ENCODE peak calls at places on chromosomes 13 and 19, in four cellular contexts. A is heart left ventricle, H is lung, N is fibroblast of lung. D is an unnamed sample. For H3K27me3, the result is how much of the 10 kb centered on the place peaks cover.

GRCh38 chr13:76758257-76758656 is 127.9 kb downstream of the KCTD12 start:
- DNase-seq in N (no peak), A (no peak), H (no peak), D (no peak)

GRCh38 chr13:114115796-114116195 is 16.6 kb downstream of the RASA3 start:
- DNase-seq in H (no peak), A (no peak), N (no peak), D (no peak)

GRCh38 chr13:37652596-37652995 is 54.0 kb upstream of the POSTN start:
- DNase-seq in N (peak), H (no peak), A (no peak), D (no peak)

GRCh38 chr19:41994521-41994971 is 516 bp upstream of the ATP1A3 start:
- DNase-seq in H (no peak), N (no peak), A (no peak), D (no peak)

GRCh38 chr13:114109646-114110045 is 22.8 kb downstream of the RASA3 start:
- DNase-seq in H (no peak), A (peak), N (no peak), D (no peak)

GRCh38 chr13:41388143-41388881 is 69.0 kb upstream of the RGCC start:
- DNase-seq in H (no peak), A (no peak), N (no peak), D (no peak)

GRCh38 chr19:35774274-35775045 is 904 bp upstream of the ARHGAP33 start:
- DNase-seq in A (no peak), H (no peak), N (no peak), D (no peak)

GRCh38 chr19:47445937-47446402 is 25.7 kb downstream of the SLC8A2 start:
- DNase-seq in A (peak), N (no peak), H (peak), D (peak)

GRCh38 chr13:93338906-93339305 is 112.3 kb downstream of the GPC6 start:
- DNase-seq in A (no peak), H (no peak), N (peak), D (no peak)

GRCh38 chr13:86476656-86477055 is 677.4 kb upstream of the SLITRK6 start:
- DNase-seq in A (no peak), N (no peak), H (no peak), D (no peak)

GRCh38 chr19:1412323-1412923 is 5.0 kb downstream of the DAZAP1 start:
- DNase-seq in A (no peak), H (no peak), N (no peak), D (no peak)

GRCh38 chr13:99654076-99654475 is 152.8 kb downstream of the TM9SF2 start:
- DNase-seq in A (no peak), H (no peak), N (no peak), D (no peak)
- H3K4me3 ChIP-seq in A (no peak), H (no peak), N (no peak), D (no peak)

GRCh38 chr19:45757696-45758095 is 11.4 kb downstream of the SIX5 start:
- DNase-seq in H (no peak), A (no peak), N (no peak), D (no peak)

GRCh38 chr19:45752639-45753038 is 16.4 kb downstream of the SIX5 start:
- DNase-seq in H (no peak), N (no peak), A (peak), D (no peak)

GRCh38 chr19:45754323-45754722 is 14.7 kb downstream of the SIX5 start:
- DNase-seq in N (no peak), H (no peak), A (peak), D (no peak)

GRCh38 chr19:45758921-45759320 is 10.1 kb downstream of the SIX5 start:
- DNase-seq in H (no peak), N (no peak), A (no peak), D (no peak)

DNA sequence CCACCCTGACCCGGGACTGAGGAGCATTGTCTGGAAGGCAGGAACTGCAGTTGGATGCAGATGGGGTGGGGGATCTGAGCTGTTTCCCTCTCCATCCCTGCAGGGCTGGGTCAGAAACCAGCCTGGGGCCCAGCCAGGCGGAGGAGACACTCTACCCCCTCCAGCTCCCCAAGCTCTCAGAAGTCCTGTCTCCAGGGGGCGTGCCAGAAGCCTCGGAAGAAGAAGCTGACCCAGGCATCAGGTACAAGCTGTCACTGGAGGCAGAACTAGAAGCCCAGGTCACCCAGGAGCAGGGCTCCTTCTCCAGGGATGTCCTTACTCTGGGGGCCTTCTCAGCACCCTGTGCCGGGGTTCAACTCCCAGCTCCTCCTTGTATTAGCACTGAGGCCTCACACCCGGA is 15.5 kb downstream of the SIX5 start:
- DNase-seq in A (peak), N (no peak), H (no peak), D (no peak)
- TF ChIP-seq CTCF in A (no peak), N (no peak), H (no peak), D (no peak)

DNA sequence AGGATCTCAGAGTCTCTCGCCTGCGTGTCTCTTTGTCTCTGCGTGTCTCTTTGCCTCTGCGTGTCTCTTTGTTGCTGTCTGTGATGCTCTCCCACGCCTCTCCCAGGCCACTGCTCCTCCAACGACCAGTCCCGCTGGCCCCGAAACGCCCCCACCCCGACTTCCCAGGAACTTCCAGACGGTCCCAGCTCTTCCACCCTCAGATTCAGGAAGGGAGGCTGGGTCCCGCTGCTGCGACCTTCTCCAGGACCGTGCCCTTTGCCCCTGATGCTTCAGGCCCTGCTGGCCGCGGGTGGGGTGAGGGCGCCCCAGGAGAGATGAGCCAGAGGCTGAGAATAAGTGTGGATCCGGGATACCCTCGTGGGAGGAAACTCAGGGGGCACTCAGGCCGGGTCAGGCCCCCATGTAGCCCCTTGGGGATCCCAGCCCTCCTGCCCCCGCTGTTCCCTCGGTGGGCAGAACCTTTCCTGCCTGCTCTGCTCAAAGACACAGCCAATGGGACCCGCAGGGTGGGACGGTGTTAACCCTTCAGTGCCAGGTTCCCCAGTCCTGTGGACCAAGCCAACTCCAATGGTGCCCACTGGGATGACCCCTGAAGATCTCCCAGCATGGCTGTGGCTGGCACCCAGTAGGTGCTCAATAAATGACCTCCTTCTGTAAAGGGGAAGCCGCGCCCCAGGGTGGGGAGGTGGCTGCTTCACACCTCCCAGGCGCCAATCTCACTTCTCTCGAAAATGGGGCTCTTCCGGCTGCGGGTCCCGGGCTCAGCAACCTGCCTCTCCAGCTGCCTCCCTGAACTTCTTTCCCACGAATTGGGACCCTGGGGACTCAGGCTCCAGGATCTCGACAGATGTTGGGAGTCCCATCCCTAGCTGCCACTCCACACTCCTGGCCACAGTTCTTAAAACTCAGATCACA is 1.5 kb upstream of the S1PR5 start:
- DNase-seq in N (no peak), A (no peak), H (no peak), D (peak)
- H3K27me3 ChIP-seq in N (under half), A (half or more), H (under half), D (under half)

DNA sequence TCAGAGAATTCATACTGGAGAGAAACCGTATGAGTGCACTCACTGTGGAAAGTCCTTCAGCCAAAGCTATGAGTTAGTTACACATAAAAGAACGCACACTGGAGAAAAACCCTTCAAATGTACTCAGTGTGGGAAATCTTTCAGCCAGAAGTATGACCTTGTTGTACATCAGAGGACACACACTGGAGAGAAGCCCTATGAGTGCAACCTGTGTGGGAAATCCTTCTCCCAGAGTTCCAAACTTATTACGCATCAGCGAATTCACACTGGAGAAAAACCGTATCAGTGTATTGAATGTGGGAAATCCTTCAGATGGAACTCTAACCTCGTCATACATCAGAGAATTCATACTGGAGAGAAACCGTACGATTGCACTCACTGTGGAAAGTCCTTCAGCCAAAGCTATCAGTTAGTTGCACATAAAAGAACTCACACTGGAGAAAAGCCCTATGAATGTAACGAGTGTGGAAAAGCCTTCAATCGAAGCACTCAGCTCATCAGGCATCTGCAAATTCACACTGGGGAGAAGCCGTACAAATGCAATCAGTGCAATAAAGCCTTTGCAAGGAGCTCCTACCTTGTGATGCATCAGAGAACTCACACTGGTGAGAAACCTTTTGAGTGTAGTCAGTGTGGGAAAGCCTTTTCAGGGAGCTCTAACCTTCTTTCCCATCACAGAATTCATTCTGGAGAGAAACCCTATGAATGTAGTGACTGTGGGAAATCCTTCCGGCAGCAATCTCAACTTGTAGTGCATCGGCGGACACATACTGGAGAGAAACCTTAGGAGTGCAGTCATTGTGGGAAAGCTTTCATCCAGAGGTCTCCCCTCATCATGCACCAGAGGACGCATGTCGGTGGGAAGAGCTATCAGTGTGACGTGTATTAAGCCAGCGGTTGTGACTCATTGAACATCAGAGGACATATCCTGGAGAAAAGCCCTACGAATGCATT is 16.5 kb upstream of the ZNF8 start:
- DNase-seq in N (peak), A (no peak), H (no peak), D (no peak)
- H3K4me3 ChIP-seq in N (no peak), A (no peak), H (no peak), D (peak)

GRCh38 chr19:10294368-10294697 is 4.6 kb downstream of the ICAM5 start:
- DNase-seq in N (no peak), H (no peak), A (no peak), D (no peak)
- TF ChIP-seq CTCF in N (no peak), H (no peak), A (no peak), D (no peak)

DNA sequence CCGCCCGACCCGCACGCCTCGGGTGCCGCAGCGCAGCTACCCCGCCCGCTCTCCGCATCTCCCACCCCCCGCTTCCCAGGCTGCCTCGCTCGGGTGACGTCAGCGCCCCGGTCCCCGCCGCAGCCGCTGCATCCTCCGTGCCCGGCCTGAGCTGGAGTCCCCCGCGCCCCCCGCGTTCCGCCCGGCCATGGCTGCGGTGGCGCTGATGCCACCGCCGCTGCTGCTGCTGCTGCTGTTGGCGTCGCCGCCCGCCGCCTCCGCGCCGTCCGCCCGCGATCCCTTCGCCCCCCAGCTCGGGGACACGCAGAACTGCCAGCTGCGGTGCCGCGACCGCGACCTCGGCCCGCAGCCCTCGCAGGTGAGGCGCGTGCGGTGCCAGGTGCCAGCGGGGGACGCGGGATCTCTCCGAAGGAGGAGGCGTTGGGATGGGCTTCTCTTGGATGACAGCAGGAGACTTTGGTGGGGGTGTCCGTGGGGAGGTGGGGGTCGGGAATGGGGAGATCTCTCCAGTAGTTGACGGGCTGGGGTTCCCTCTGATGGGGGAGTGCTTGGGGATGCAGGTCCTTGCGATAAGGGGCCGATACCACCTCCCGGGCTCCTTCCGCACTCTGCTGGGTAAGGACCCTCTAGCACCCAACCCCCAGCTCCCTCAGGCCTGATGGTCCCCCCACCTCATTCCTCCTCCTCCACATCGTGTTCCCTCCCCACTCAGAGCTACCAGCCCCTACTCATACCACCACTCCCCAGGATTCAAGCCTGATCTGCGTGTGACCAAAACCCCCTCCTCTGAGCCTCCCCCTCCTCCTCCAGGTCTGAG is at the start of gene TMEM59L:
- DNase-seq in N (no peak), H (no peak), A (no peak), D (peak)
- H3K27me3 ChIP-seq in N (half or more), H (under half), A (half or more), D (under half)

GRCh38 chr19:49441210-49441959 is at the start of gene SLC17A7:
- DNase-seq in H (no peak), N (no peak), A (peak), D (no peak)

GRCh38 chr19:49441960-49442350 is 628 bp upstream of the SLC17A7 start:
- DNase-seq in A (no peak), H (no peak), N (no peak), D (no peak)

GRCh38 chr19:49443366-49444099 is 2.2 kb upstream of the SLC17A7 start:
- DNase-seq in H (peak), A (peak), N (peak), D (peak)

GRCh38 chr19:49442793-49443365 is 1.6 kb upstream of the SLC17A7 start:
- DNase-seq in H (peak), A (peak), N (peak), D (peak)

DNA sequence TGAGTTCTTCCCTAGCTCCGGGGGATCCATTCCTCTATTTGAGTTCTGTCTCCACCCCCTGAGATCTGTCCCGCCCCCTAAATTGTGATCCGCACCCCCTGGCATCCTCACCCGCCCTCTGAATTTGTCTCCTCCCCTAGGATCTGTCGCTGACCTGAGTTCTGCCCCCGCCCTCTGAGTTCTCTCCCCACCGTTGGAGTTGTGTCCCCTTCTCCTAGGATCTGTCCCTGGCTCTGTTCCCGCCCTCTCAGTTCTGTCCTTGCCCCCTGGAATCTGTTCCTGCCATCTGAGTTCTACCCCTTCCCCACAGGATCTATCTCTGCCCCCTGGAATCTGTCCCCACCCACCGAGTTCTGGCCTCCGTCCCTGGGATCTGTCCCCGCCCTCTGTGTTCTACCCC is 1.0 kb upstream of the SLC17A7 start:
- DNase-seq in A (no peak), H (no peak), N (no peak), D (no peak)
- H3K4me3 ChIP-seq in A (no peak), H (no peak), N (no peak), D (no peak)

D was measured in CD8-positive, alpha-beta T cell.